ENCODE peak calls at places on chromosomes 6 and 20, in five cellular contexts. One of them, this sample, is unnamed.

GRCh38 chr6:53020005-53020744 is 25.1 kb upstream of the GSTA4 start:
- DNase-seq in foreskin fibroblast: no peak
- DNase-seq in CD8-positive, alpha-beta T cell: no peak
- DNase-seq in NCI-H460: no peak
- DNase-seq in activated CD4-positive, CD25-positive, alpha-beta regulatory T cell: no peak
- DNase-seq in this sample: no peak

GRCh38 chr20:21693322-21693721 is 12.1 kb upstream of the PAX1 start:
- DNase-seq in foreskin fibroblast: no peak
- DNase-seq in CD8-positive, alpha-beta T cell: no peak
- DNase-seq in NCI-H460: no peak
- DNase-seq in activated CD4-positive, CD25-positive, alpha-beta regulatory T cell: no peak
- DNase-seq in this sample: no peak

GRCh38 chr6:159871911-159872310 is 18.9 kb upstream of the MAS1 start:
- DNase-seq in foreskin fibroblast: no peak
- DNase-seq in CD8-positive, alpha-beta T cell: no peak
- DNase-seq in NCI-H460: no peak
- DNase-seq in activated CD4-positive, CD25-positive, alpha-beta regulatory T cell: no peak
- DNase-seq in this sample: no peak

GRCh38 chr6:65709099-65709830 is 2.2 kb upstream of the EYS start:
- DNase-seq in foreskin fibroblast: no peak
- DNase-seq in CD8-positive, alpha-beta T cell: no peak
- DNase-seq in NCI-H460: no peak
- DNase-seq in activated CD4-positive, CD25-positive, alpha-beta regulatory T cell: no peak
- DNase-seq in this sample: no peak

GRCh38 chr6:7050911-7051779 is 56.6 kb upstream of the RREB1 start:
- DNase-seq in foreskin fibroblast: no peak
- DNase-seq in CD8-positive, alpha-beta T cell: peak
- DNase-seq in NCI-H460: no peak
- DNase-seq in activated CD4-positive, CD25-positive, alpha-beta regulatory T cell: no peak
- DNase-seq in this sample: no peak

GRCh38 chr6:15287670-15288069 is 41.8 kb downstream of the JARID2 start:
- DNase-seq in foreskin fibroblast: no peak
- DNase-seq in CD8-positive, alpha-beta T cell: no peak
- DNase-seq in NCI-H460: no peak
- DNase-seq in activated CD4-positive, CD25-positive, alpha-beta regulatory T cell: no peak
- DNase-seq in this sample: no peak

GRCh38 chr20:38144608-38145093 is 20.4 kb downstream of the TGM2 start:
- DNase-seq in foreskin fibroblast: no peak
- DNase-seq in CD8-positive, alpha-beta T cell: no peak
- DNase-seq in NCI-H460: no peak
- DNase-seq in activated CD4-positive, CD25-positive, alpha-beta regulatory T cell: no peak
- DNase-seq in this sample: no peak

GRCh38 chr20:61835791-61836350 is 229.8 kb downstream of the TAF4 start:
- DNase-seq in foreskin fibroblast: no peak
- DNase-seq in CD8-positive, alpha-beta T cell: no peak
- DNase-seq in NCI-H460: no peak
- DNase-seq in activated CD4-positive, CD25-positive, alpha-beta regulatory T cell: no peak
- DNase-seq in this sample: no peak

GRCh38 chr20:57122481-57123138 is 143.8 kb downstream of the BMP7 start:
- DNase-seq in foreskin fibroblast: no peak
- DNase-seq in CD8-positive, alpha-beta T cell: no peak
- DNase-seq in NCI-H460: no peak
- DNase-seq in activated CD4-positive, CD25-positive, alpha-beta regulatory T cell: no peak
- DNase-seq in this sample: no peak

GRCh38 chr6:113596907-113597583 is 260.1 kb upstream of the MARCKS start:
- DNase-seq in foreskin fibroblast: peak
- DNase-seq in CD8-positive, alpha-beta T cell: no peak
- DNase-seq in NCI-H460: no peak
- DNase-seq in activated CD4-positive, CD25-positive, alpha-beta regulatory T cell: no peak
- DNase-seq in this sample: no peak

GRCh38 chr20:46349742-46350056 is 41.4 kb upstream of the CDH22 start:
- DNase-seq in foreskin fibroblast: no peak
- DNase-seq in CD8-positive, alpha-beta T cell: no peak
- DNase-seq in NCI-H460: no peak
- DNase-seq in activated CD4-positive, CD25-positive, alpha-beta regulatory T cell: no peak
- DNase-seq in this sample: no peak

GRCh38 chr6:2589171-2589661 is 161.5 kb downstream of the MYLK4 start:
- DNase-seq in foreskin fibroblast: no peak
- DNase-seq in CD8-positive, alpha-beta T cell: no peak
- DNase-seq in NCI-H460: no peak
- DNase-seq in activated CD4-positive, CD25-positive, alpha-beta regulatory T cell: no peak
- DNase-seq in this sample: no peak

GRCh38 chr20:40966103-40966502 is 62.5 kb upstream of the TOP1 start:
- DNase-seq in foreskin fibroblast: no peak
- DNase-seq in CD8-positive, alpha-beta T cell: no peak
- DNase-seq in NCI-H460: no peak
- DNase-seq in activated CD4-positive, CD25-positive, alpha-beta regulatory T cell: no peak
- DNase-seq in this sample: no peak

GRCh38 chr6:170444811-170445211 is 108.3 kb downstream of the PSMB1 start:
- DNase-seq in foreskin fibroblast: no peak
- DNase-seq in CD8-positive, alpha-beta T cell: no peak
- DNase-seq in NCI-H460: no peak
- DNase-seq in activated CD4-positive, CD25-positive, alpha-beta regulatory T cell: no peak
- DNase-seq in this sample: no peak

GRCh38 chr6:5107332-5107731 is 22.2 kb downstream of the PPP1R3G start:
- DNase-seq in foreskin fibroblast: no peak
- DNase-seq in CD8-positive, alpha-beta T cell: no peak
- DNase-seq in NCI-H460: no peak
- DNase-seq in activated CD4-positive, CD25-positive, alpha-beta regulatory T cell: no peak
- DNase-seq in this sample: no peak

GRCh38 chr6:71419954-71420692 is 131.5 kb downstream of the OGFRL1 start:
- DNase-seq in foreskin fibroblast: peak
- DNase-seq in CD8-positive, alpha-beta T cell: no peak
- DNase-seq in NCI-H460: no peak
- DNase-seq in activated CD4-positive, CD25-positive, alpha-beta regulatory T cell: no peak
- DNase-seq in this sample: no peak

GRCh38 chr6:130997061-130997753 is 65.8 kb downstream of the EPB41L2 start:
- DNase-seq in foreskin fibroblast: peak
- DNase-seq in CD8-positive, alpha-beta T cell: no peak
- DNase-seq in NCI-H460: no peak
- DNase-seq in activated CD4-positive, CD25-positive, alpha-beta regulatory T cell: no peak
- DNase-seq in this sample: no peak

GRCh38 chr20:36932476-36933426 is 18.8 kb downstream of the SAMHD1 start:
- DNase-seq in foreskin fibroblast: no peak
- DNase-seq in CD8-positive, alpha-beta T cell: no peak
- DNase-seq in NCI-H460: no peak
- DNase-seq in activated CD4-positive, CD25-positive, alpha-beta regulatory T cell: no peak
- DNase-seq in this sample: no peak

GRCh38 chr20:47568019-47568418 is 66.3 kb downstream of the NCOA3 start:
- DNase-seq in foreskin fibroblast: peak
- DNase-seq in CD8-positive, alpha-beta T cell: no peak
- DNase-seq in NCI-H460: no peak
- DNase-seq in activated CD4-positive, CD25-positive, alpha-beta regulatory T cell: no peak
- DNase-seq in this sample: no peak

GRCh38 chr6:52937908-52938307 is 28.4 kb upstream of the GSTA3 start:
- DNase-seq in foreskin fibroblast: peak
- DNase-seq in CD8-positive, alpha-beta T cell: no peak
- DNase-seq in NCI-H460: no peak
- DNase-seq in activated CD4-positive, CD25-positive, alpha-beta regulatory T cell: no peak
- DNase-seq in this sample: no peak

GRCh38 chr6:25173232-25173631 is 105.9 kb upstream of the CARMIL1 start:
- DNase-seq in foreskin fibroblast: no peak
- DNase-seq in CD8-positive, alpha-beta T cell: no peak
- DNase-seq in NCI-H460: no peak
- DNase-seq in activated CD4-positive, CD25-positive, alpha-beta regulatory T cell: no peak
- DNase-seq in this sample: no peak

GRCh38 chr6:48610846-48611245 is 499.8 kb upstream of the PTCHD4 start:
- DNase-seq in foreskin fibroblast: no peak
- DNase-seq in CD8-positive, alpha-beta T cell: no peak
- DNase-seq in NCI-H460: no peak
- DNase-seq in activated CD4-positive, CD25-positive, alpha-beta regulatory T cell: no peak
- DNase-seq in this sample: no peak

GRCh38 chr6:4472953-4473642 is 303.1 kb upstream of the CDYL start:
- DNase-seq in foreskin fibroblast: no peak
- DNase-seq in CD8-positive, alpha-beta T cell: no peak
- DNase-seq in NCI-H460: no peak
- DNase-seq in activated CD4-positive, CD25-positive, alpha-beta regulatory T cell: no peak
- DNase-seq in this sample: no peak

GRCh38 chr6:136593748-136594490 is 43.7 kb upstream of the MAP7 start:
- DNase-seq in foreskin fibroblast: peak
- DNase-seq in CD8-positive, alpha-beta T cell: no peak
- DNase-seq in NCI-H460: peak
- DNase-seq in activated CD4-positive, CD25-positive, alpha-beta regulatory T cell: no peak
- DNase-seq in this sample: no peak

GRCh38 chr20:40470313-40471260 is 218.4 kb downstream of the MAFB start:
- DNase-seq in foreskin fibroblast: no peak
- DNase-seq in CD8-positive, alpha-beta T cell: no peak
- DNase-seq in NCI-H460: no peak
- DNase-seq in activated CD4-positive, CD25-positive, alpha-beta regulatory T cell: no peak
- DNase-seq in this sample: no peak

GRCh38 chr6:12818324-12818723 is 101.8 kb downstream of the PHACTR1 start:
- DNase-seq in foreskin fibroblast: no peak
- DNase-seq in CD8-positive, alpha-beta T cell: no peak
- DNase-seq in NCI-H460: no peak
- DNase-seq in activated CD4-positive, CD25-positive, alpha-beta regulatory T cell: no peak
- DNase-seq in this sample: no peak